ENCODE peak calls at places on chromosomes 13 and 19, in four cellular contexts. K is naive thymus-derived CD8-positive, alpha-beta T cell; U is body of pancreas; H is HTR-8/SVneo. Q is an unnamed sample.

GRCh38 chr13:85654227-85654626 is 145.0 kb downstream of the SLITRK6 start:
- DNase-seq in K (no peak), U (no peak), H (no peak), Q (no peak)

GRCh38 chr19:15251749-15252397 is 19.6 kb upstream of the EPHX3 start:
- DNase-seq in K (no peak), U (peak), H (peak), Q (no peak)

GRCh38 chr19:10699650-10700335 is 1.4 kb upstream of the QTRT1 start:
- DNase-seq in K (peak), U (peak), H (peak), Q (peak)

GRCh38 chr13:38630780-38631179 is 56.1 kb upstream of the FREM2 start:
- DNase-seq in K (no peak), U (no peak), H (no peak), Q (no peak)

GRCh38 chr13:97719759-97720158 is 233.7 kb upstream of the IPO5 start:
- DNase-seq in K (no peak), U (no peak), H (no peak), Q (no peak)

GRCh38 chr19:54533476-54533875 is 30.8 kb downstream of the LAIR2 start:
- DNase-seq in K (no peak), U (no peak), H (no peak), Q (no peak)

GRCh38 chr19:33248954-33249613 is 23.4 kb upstream of the SLC7A10 start:
- DNase-seq in K (no peak), U (no peak), H (no peak), Q (no peak)

GRCh38 chr19:19122902-19123301 is 15.4 kb downstream of the TMEM161A start:
- DNase-seq in K (no peak), U (no peak), H (no peak), Q (no peak)

GRCh38 chr13:114101831-114102520 is 30.4 kb downstream of the RASA3 start:
- DNase-seq in K (no peak), U (no peak), H (no peak), Q (no peak)

GRCh38 chr19:50897191-50897607 is 14.0 kb downstream of the KLK4 start:
- DNase-seq in K (no peak), U (no peak), H (no peak), Q (no peak)

GRCh38 chr19:58053480-58054156 is 5.5 kb upstream of the ZNF135 start:
- DNase-seq in K (no peak), U (no peak), H (no peak), Q (no peak)

GRCh38 chr13:27183561-27184147 is 12.0 kb upstream of the USP12 start:
- DNase-seq in K (no peak), U (peak), H (no peak), Q (no peak)

GRCh38 chr19:10433131-10433536 is 12.8 kb downstream of the PDE4A start:
- DNase-seq in K (no peak), U (no peak), H (no peak), Q (no peak)

GRCh38 chr19:27774337-27774736 is 1438.6 kb downstream of the UQCRFS1 start:
- DNase-seq in K (no peak), U (no peak), H (no peak), Q (no peak)

GRCh38 chr13:94272038-94272437 is 207.4 kb downstream of the DCT start:
- DNase-seq in K (no peak), U (no peak), H (no peak), Q (no peak)

GRCh38 chr13:66576381-66576780 is 653.8 kb downstream of the PCDH9 start:
- DNase-seq in K (no peak), U (no peak), H (no peak), Q (no peak)

GRCh38 chr13:99131410-99131809 is 69.2 kb upstream of the UBAC2 start:
- DNase-seq in K (no peak), U (no peak), H (no peak), Q (no peak)

GRCh38 chr13:94674609-94675348 is 37.6 kb downstream of the SOX21 start:
- DNase-seq in K (peak), U (peak), H (peak), Q (peak)

GRCh38 chr13:110308377-110309158 is 1.5 kb downstream of the COL4A2 start:
- DNase-seq in K (no peak), U (no peak), H (no peak), Q (no peak)

GRCh38 chr19:46955114-46955812 is 64.4 kb upstream of the NPAS1 start:
- DNase-seq in K (no peak), U (no peak), H (no peak), Q (no peak)

GRCh38 chr13:30752201-30752797 is 17.0 kb downstream of the ALOX5AP start:
- DNase-seq in K (no peak), U (no peak), H (no peak), Q (no peak)

Q was measured in CD8-positive, alpha-beta memory T cell.